ENCODE peak calls at places on chromosomes 5 and 9, in six cellular contexts. O, V, R, W, P and B are unnamed samples.

GRCh38 chr5:71482132-71482531 is 26.7 kb downstream of the BDP1 start:
- DNase-seq in P (no peak), O (no peak), W (no peak), R (peak), V (peak), B (no peak)

GRCh38 chr9:133304158-133304470 is 29.1 kb upstream of the ABO start:
- DNase-seq in W (no peak), P (no peak), O (no peak), R (no peak), V (no peak), B (no peak)

GRCh38 chr5:93893050-93893449 is 151.7 kb upstream of the POU5F2 start:
- DNase-seq in O (no peak), W (no peak), R (no peak), P (no peak), V (no peak), B (no peak)

GRCh38 chr9:111597852-111598729 is 1.4 kb downstream of the PTGR1 start:
- DNase-seq in O (peak), V (peak), R (peak), P (peak), W (peak), B (peak)

GRCh38 chr9:123834907-123835562 is 94.9 kb downstream of the DENND1A start:
- DNase-seq in R (no peak), W (no peak), P (no peak), V (no peak), O (no peak), B (no peak)

GRCh38 chr5:76586531-76586930 is 36.7 kb downstream of the F2RL2 start:
- DNase-seq in W (no peak), P (no peak), V (no peak), O (no peak), R (no peak), B (no peak)

GRCh38 chr5:146607663-146608315 is 91.8 kb upstream of the GPR151 start:
- DNase-seq in O (no peak), W (no peak), V (no peak), P (no peak), R (no peak), B (no peak)

GRCh38 chr5:112687306-112687705 is 50.4 kb upstream of the APC start:
- DNase-seq in W (no peak), V (no peak), P (no peak), O (no peak), R (no peak), B (no peak)

GRCh38 chr9:36925033-36925432 is 109.0 kb downstream of the PAX5 start:
- DNase-seq in W (no peak), O (no peak), P (no peak), V (no peak), R (no peak), B (no peak)

GRCh38 chr9:86099695-86100364 is 472 bp upstream of the GOLM1 start:
- DNase-seq in P (peak), W (peak), R (peak), O (peak), V (no peak), B (peak)

GRCh38 chr5:179617930-179618329 is 5.5 kb downstream of the HNRNPH1 start:
- DNase-seq in O (no peak), P (no peak), V (no peak), R (no peak), W (no peak), B (no peak)

GRCh38 chr9:135893104-135893503 is 14.2 kb downstream of the CAMSAP1 start:
- DNase-seq in R (no peak), O (no peak), V (no peak), P (no peak), W (no peak), B (no peak)

GRCh38 chr5:33194914-33195313 is 245.9 kb upstream of the TARS1 start:
- DNase-seq in R (no peak), O (no peak), P (no peak), W (no peak), V (no peak), B (no peak)

GRCh38 chr9:129125478-129125877 is 14.3 kb downstream of the PTPA start:
- DNase-seq in O (no peak), W (no peak), V (no peak), R (no peak), P (no peak), B (no peak)

GRCh38 chr5:59186623-59187022 is 603.7 kb downstream of the RAB3C start:
- DNase-seq in R (no peak), O (no peak), P (no peak), V (no peak), W (no peak), B (no peak)

GRCh38 chr9:70924380-70924779 is 197.0 kb downstream of the TRPM3 start:
- DNase-seq in V (peak), R (no peak), O (no peak), P (no peak), W (no peak), B (no peak)

GRCh38 chr9:74006935-74007334 is 490.2 kb upstream of the RORB start:
- DNase-seq in V (peak), O (no peak), P (no peak), W (no peak), R (no peak), B (no peak)

GRCh38 chr5:36444582-36444999 is 142.9 kb upstream of the RANBP3L start:
- DNase-seq in R (peak), P (no peak), O (no peak), V (peak), W (no peak), B (peak)

GRCh38 chr9:72022846-72023245 is 37.6 kb downstream of the C9orf57 start:
- DNase-seq in P (no peak), V (peak), W (no peak), R (no peak), O (no peak), B (no peak)

GRCh38 chr5:126172812-126173211 is 250.4 kb upstream of the GRAMD2B start:
- DNase-seq in V (no peak), P (no peak), O (no peak), W (no peak), R (no peak), B (no peak)

GRCh38 chr5:104757915-104758314 is 1195.3 kb upstream of the NUDT12 start:
- DNase-seq in W (no peak), P (no peak), V (no peak), O (no peak), R (no peak), B (no peak)

GRCh38 chr9:121383715-121384114 is 13.7 kb upstream of the STOM start:
- DNase-seq in O (no peak), W (no peak), R (no peak), V (no peak), P (no peak), B (no peak)